ENCODE peak calls at places on chromosomes 13 and 19, in six cellular contexts. F, X, W, B, O and M are unnamed samples.

GRCh38 chr13:69970521-69970920 is 137.1 kb upstream of the ATXN8OS start:
- DNase-seq in F (no peak), X (no peak), W (no peak), B (no peak), O (peak; percentile 2), M (no peak)

GRCh38 chr19:33683881-33684549 is 62.3 kb downstream of the CHST8 start:
- DNase-seq in F (peak; percentile 6), X (peak; percentile 69), W (no peak), B (no peak), O (no peak), M (no peak)

GRCh38 chr19:44753932-44754742 is 5.6 kb downstream of the BCL3 start:
- DNase-seq in F (no peak), X (peak; percentile 98), W (no peak), B (peak; percentile 97), O (no peak), M (peak; percentile 78)

GRCh38 chr13:98089246-98089645 is 53.6 kb upstream of the FARP1 start:
- DNase-seq in F (no peak), X (no peak), W (no peak), B (no peak), O (no peak), M (no peak)

GRCh38 chr13:80586356-80586755 is 245.4 kb upstream of the SPRY2 start:
- DNase-seq in F (no peak), X (no peak), W (no peak), B (no peak), O (no peak), M (no peak)

GRCh38 chr19:55437410-55437809 is 5.7 kb downstream of the SHISA7 start:
- DNase-seq in F (no peak), X (no peak), W (no peak), B (peak; percentile 51), O (no peak), M (no peak)

GRCh38 chr13:32984857-32985626 is 31.2 kb upstream of the KL start:
- DNase-seq in F (peak; percentile 24), X (peak; percentile 45), W (no peak), B (no peak), O (no peak), M (no peak)

GRCh38 chr13:93767231-93767916 is 540.8 kb downstream of the GPC6 start:
- DNase-seq in F (no peak), X (no peak), W (no peak), B (no peak), O (no peak), M (no peak)

GRCh38 chr13:72726721-72727416 is 560 bp downstream of the MZT1 start:
- DNase-seq in F (no peak), X (peak; percentile 88), W (no peak), B (peak; percentile 16), O (no peak), M (peak; percentile 66)

GRCh38 chr13:97474581-97474980 is 40.6 kb downstream of the RAP2A start:
- DNase-seq in F (peak; percentile 8), X (no peak), W (no peak), B (no peak), O (no peak), M (no peak)

GRCh38 chr19:27974082-27974513 is 1238.9 kb downstream of the UQCRFS1 start:
- DNase-seq in F (no peak), X (no peak), W (no peak), B (no peak), O (peak; percentile 67), M (no peak)

GRCh38 chr13:41216160-41216559 is 21.8 kb upstream of the KBTBD7 start:
- DNase-seq in F (peak; percentile 32), X (no peak), W (no peak), B (no peak), O (no peak), M (no peak)

GRCh38 chr19:30785728-30786127 is 413.5 kb downstream of the ZNF536 start:
- DNase-seq in F (no peak), X (no peak), W (no peak), B (no peak), O (no peak), M (no peak)

GRCh38 chr19:8600816-8601215 is 9.7 kb downstream of the ADAMTS10 start:
- DNase-seq in F (no peak), X (no peak), W (no peak), B (no peak), O (no peak), M (no peak)

GRCh38 chr19:53906211-53907192 is 2.6 kb upstream of the CACNG7 start:
- DNase-seq in F (no peak), X (no peak), W (no peak), B (no peak), O (no peak), M (no peak)